ENCODE peak calls at places on chromosomes 2 and 18, in ten cellular contexts. X is ELR, N is GM10248, Q is right atrium auricular region, Y is upper lobe of right lung, J is AG04449, F is NCI-H2227 treated with DMSO at 0.1 percent for 48 hours, Z is ureter, K is endothelial cell, S is IMR-90. A is an unnamed sample.

GRCh38 chr2:144079808-144080207 is 440.1 kb downstream of the ZEB2 start:
- DNase-seq in Y (no peak), Z (no peak), Q (no peak), K (no peak), N (no peak), X (peak), S (no peak), F (peak), J (no peak), A (no peak)

GRCh38 chr2:210226186-210226585 is 939 bp upstream of the ACADL start:
- DNase-seq in X (no peak), S (no peak), Z (no peak), F (no peak), Q (no peak), K (no peak), N (no peak), J (no peak), Y (no peak), A (no peak)

GRCh38 chr18:58135170-58135569 is 91.1 kb downstream of the NEDD4L start:
- DNase-seq in K (no peak), F (no peak), X (peak), S (peak), J (peak), Z (no peak), Q (no peak), N (no peak), Y (no peak), A (no peak)

GRCh38 chr18:68282232-68282631 is 432.7 kb downstream of the TMX3 start:
- DNase-seq in J (no peak), K (no peak), Z (no peak), X (no peak), S (no peak), N (no peak), Q (no peak), Y (no peak), F (no peak), A (no peak)

GRCh38 chr2:8541223-8541622 is 140.6 kb upstream of the ID2 start:
- DNase-seq in J (no peak), Z (no peak), N (no peak), X (no peak), F (no peak), Y (no peak), S (no peak), Q (no peak), K (no peak), A (no peak)

GRCh38 chr2:73172963-73173362 is 29.4 kb upstream of the NOTO start:
- DNase-seq in K (no peak), X (peak), N (peak), S (peak), Q (no peak), J (peak), Z (no peak), F (no peak), Y (no peak), A (no peak)

GRCh38 chr2:223082701-223083100 is 30.7 kb downstream of the KCNE4 start:
- DNase-seq in K (no peak), Z (no peak), F (no peak), N (no peak), Y (no peak), Q (no peak), X (peak), S (peak), J (no peak), A (no peak)

GRCh38 chr2:130864830-130865229 is 28.1 kb downstream of the ARHGEF4 start:
- DNase-seq in K (no peak), Z (peak), X (peak), S (peak), F (peak), N (no peak), J (peak), Y (peak), Q (peak), A (peak)

GRCh38 chr2:218882866-218883366 is 2.3 kb downstream of the WNT10A start:
- DNase-seq in S (no peak), X (peak), N (no peak), Y (peak), K (no peak), Q (no peak), Z (no peak), J (no peak), F (no peak), A (peak)

GRCh38 chr18:52481116-52481515 is 141.1 kb downstream of the DCC start:
- DNase-seq in K (no peak), Q (no peak), F (no peak), Z (no peak), X (no peak), J (no peak), N (no peak), Y (peak), S (no peak), A (no peak)

GRCh38 chr2:110771549-110772382 is 39.4 kb downstream of the ACOXL start:
- DNase-seq in S (no peak), Z (no peak), K (no peak), F (no peak), J (no peak), Y (no peak), N (no peak), X (no peak), Q (no peak), A (no peak)

GRCh38 chr2:233846387-233847247 is 7.7 kb downstream of the HJURP start:
- DNase-seq in J (no peak), N (no peak), F (no peak), Y (peak), X (no peak), S (no peak), Z (no peak), Q (peak), K (no peak), A (no peak)

GRCh38 chr2:1886405-1886992 is 142.2 kb upstream of the PXDN start:
- DNase-seq in X (peak), K (peak), J (peak), Q (peak), S (peak), Y (peak), N (peak), F (no peak), Z (peak), A (peak)

GRCh38 chr2:133886735-133887675 is 318.7 kb upstream of the NCKAP5 start:
- DNase-seq in Y (peak), N (peak), F (peak), X (peak), Z (peak), Q (peak), K (peak), J (peak), S (peak), A (peak)

GRCh38 chr2:213089438-213089837 is 62.0 kb downstream of the IKZF2 start:
- DNase-seq in Q (no peak), K (no peak), S (peak), F (no peak), Y (no peak), Z (no peak), N (no peak), X (no peak), J (no peak), A (no peak)

GRCh38 chr2:96875498-96876035 is 5.7 kb upstream of the SEMA4C start:
- DNase-seq in F (peak), Q (no peak), S (no peak), Z (no peak), J (no peak), K (no peak), Y (no peak), N (no peak), X (no peak), A (no peak)

GRCh38 chr2:67240507-67240906 is 156.6 kb upstream of the ETAA1 start:
- DNase-seq in S (peak), Z (no peak), F (no peak), J (no peak), Y (no peak), X (peak), N (no peak), Q (no peak), K (no peak), A (no peak)

GRCh38 chr2:30679416-30680088 is 127.7 kb downstream of the CAPN13 start:
- DNase-seq in F (no peak), X (no peak), J (no peak), Y (peak), S (peak), K (no peak), N (no peak), Q (peak), Z (peak), A (no peak)

GRCh38 chr2:129905664-129906081 is 73.8 kb upstream of the RAB6C start:
- DNase-seq in S (no peak), X (no peak), Y (peak), Z (peak), N (no peak), Q (no peak), J (no peak), K (no peak), F (no peak), A (no peak)

GRCh38 chr2:42232024-42232423 is 62.9 kb downstream of the EML4 start:
- DNase-seq in X (no peak), N (no peak), Q (no peak), K (no peak), F (no peak), Z (no peak), Y (no peak), S (no peak), J (no peak), A (no peak)